ENCODE peak calls at places on chromosomes 4 and X, in four cellular contexts. O is HS-27A; Z is stimulated activated CD4-positive, alpha-beta T cell treated with anti-CD3 and anti-CD28 coated beads, Interleukin-4, amount 100 ng/mL, for 48 hours; A is WTC11. D is an unnamed sample.

GRCh38 chr4:34854451-34854850 is 1389.9 kb downstream of the ARAP2 start:
- DNase-seq in O (no peak), Z (no peak), A (no peak), D (no peak)

GRCh38 chr4:116702949-116703348 is 382.4 kb downstream of the TRAM1L1 start:
- DNase-seq in O (no peak), Z (no peak), A (no peak), D (no peak)

GRCh38 chr4:8683462-8683861 is 90.9 kb downstream of the CPZ start:
- DNase-seq in O (no peak), Z (no peak), A (no peak), D (no peak)

GRCh38 chrX:119145241-119145653 is 17.6 kb upstream of the KIAA1210 start:
- DNase-seq in O (no peak), Z (no peak), A (peak), D (no peak)

GRCh38 chr4:81215219-81215892 is at the start of gene PRKG2:
- DNase-seq in O (no peak), Z (no peak), A (peak), D (no peak)

GRCh38 chrX:133640161-133641015 is 225.1 kb upstream of the GPC4 start:
- DNase-seq in O (no peak), Z (no peak), A (no peak), D (no peak)

GRCh38 chr4:67725132-67725531 is 24.2 kb upstream of the UBA6 start:
- DNase-seq in O (no peak), Z (no peak), A (no peak), D (no peak)

GRCh38 chr4:10078481-10079233 is 37.9 kb downstream of the WDR1 start:
- DNase-seq in O (no peak), Z (no peak), A (peak), D (no peak)

GRCh38 chr4:95465010-95465409 is 83.8 kb downstream of the UNC5C start:
- DNase-seq in O (no peak), Z (no peak), A (no peak), D (no peak)

GRCh38 chr4:8297141-8297601 is 27.6 kb downstream of the HTRA3 start:
- DNase-seq in O (no peak), Z (no peak), A (peak), D (no peak)

GRCh38 chr4:99518883-99519282 is 8.1 kb downstream of the C4orf17 start:
- DNase-seq in O (no peak), Z (no peak), A (no peak), D (no peak)

GRCh38 chrX:72030431-72030830 is 101.3 kb downstream of the RTL5 start:
- DNase-seq in O (no peak), Z (no peak), A (no peak), D (no peak)

GRCh38 chr4:111512081-111512774 is 633.0 kb upstream of the FAM241A start:
- DNase-seq in O (peak), Z (no peak), A (no peak), D (no peak)

GRCh38 chrX:133290076-133290475 is 71.9 kb upstream of the TFDP3 start:
- DNase-seq in O (no peak), Z (no peak), A (no peak), D (no peak)

GRCh38 chr4:11605597-11605996 is 176.9 kb upstream of the HS3ST1 start:
- DNase-seq in O (no peak), Z (no peak), A (no peak), D (no peak)

GRCh38 chrX:149683966-149684730 is 27.7 kb upstream of the MAGEA11 start:
- DNase-seq in O (no peak), Z (no peak), A (no peak), D (no peak)

GRCh38 chr4:48178931-48179330 is 44.9 kb upstream of the TXK start:
- DNase-seq in O (no peak), Z (no peak), A (no peak), D (no peak)

GRCh38 chr4:56444719-56445118 is 8.7 kb downstream of the PAICS start:
- DNase-seq in O (no peak), Z (no peak), A (no peak), D (no peak)

GRCh38 chrX:26590849-26591248 is 374.9 kb downstream of the MAGEB5 start:
- DNase-seq in O (no peak), Z (no peak), A (no peak), D (no peak)

GRCh38 chr4:165873298-165874071 is 448 bp downstream of the TLL1 start:
- DNase-seq in O (no peak), Z (no peak), A (peak), D (peak)

GRCh38 chrX:117973175-117974075 is 143.2 kb downstream of the KLHL13 start:
- DNase-seq in O (no peak), Z (no peak), A (no peak), D (no peak)

GRCh38 chr4:40264995-40265909 is 68.4 kb downstream of the RHOH start:
- DNase-seq in O (no peak), Z (no peak), A (peak), D (no peak)